ENCODE peak calls at places on chromosomes 6 and 20, in seven cellular contexts. F is HCT116, G is HL-60, H is breast epithelium, D is prostate gland, Z is HepG2, L is spleen. O is an unnamed sample.

GRCh38 chr6:153058909-153059308 is 56.4 kb upstream of the MTRF1L start:
- DNase-seq in F (no peak), G (no peak), H (no peak), D (no peak), Z (no peak), L (no peak), O (no peak)

GRCh38 chr6:21111399-21111725 is 482.2 kb upstream of the SOX4 start:
- DNase-seq in F (peak), G (no peak), H (no peak), D (no peak), Z (peak), L (no peak), O (no peak)

GRCh38 chr6:84514089-84514971 is 250.1 kb downstream of the TBX18 start:
- DNase-seq in F (no peak), G (no peak), H (no peak), D (no peak), Z (no peak), L (no peak), O (no peak)

GRCh38 chr6:133026705-133027104 is 212.3 kb downstream of the RPS12 start:
- DNase-seq in F (no peak), G (no peak), H (no peak), D (no peak), Z (no peak), L (no peak), O (no peak)

GRCh38 chr6:34115396-34116314 is 30.2 kb downstream of the GRM4 start:
- DNase-seq in F (no peak), G (no peak), H (no peak), D (no peak), Z (no peak), L (no peak), O (no peak)

GRCh38 chr6:83265384-83265783 is 72.2 kb downstream of the RWDD2A start:
- DNase-seq in F (no peak), G (no peak), H (no peak), D (no peak), Z (no peak), L (no peak), O (no peak)

GRCh38 chr20:17878912-17879602 is 89.5 kb downstream of the SNX5 start:
- DNase-seq in F (no peak), G (no peak), H (no peak), D (no peak), Z (no peak), L (peak), O (no peak)

GRCh38 chr6:36856277-36856676 is 17.0 kb upstream of the CPNE5 start:
- DNase-seq in F (no peak), G (no peak), H (no peak), D (no peak), Z (no peak), L (no peak), O (no peak)

GRCh38 chr6:37280162-37280895 is 22.4 kb upstream of the TMEM217 start:
- DNase-seq in F (no peak), G (peak), H (no peak), D (no peak), Z (no peak), L (no peak), O (no peak)

GRCh38 chr20:42483694-42484303 is 705.9 kb downstream of the PTPRT start:
- DNase-seq in F (no peak), G (peak), H (no peak), D (no peak), Z (peak), L (no peak), O (peak)

GRCh38 chr6:42818878-42819277 is 37.0 kb downstream of the BICRAL start:
- DNase-seq in F (no peak), G (no peak), H (no peak), D (no peak), Z (no peak), L (no peak), O (no peak)

GRCh38 chr6:8282380-8282779 is 153.0 kb downstream of the SLC35B3 start:
- DNase-seq in F (no peak), G (no peak), H (no peak), D (no peak), Z (no peak), L (no peak), O (no peak)

GRCh38 chr6:157304840-157305675 is 18.3 kb downstream of the TMEM242 start:
- DNase-seq in F (no peak), G (peak), H (no peak), D (no peak), Z (no peak), L (no peak), O (peak)

GRCh38 chr6:98831057-98832031 is 3.0 kb upstream of the POU3F2 start:
- DNase-seq in F (no peak), G (no peak), H (no peak), D (no peak), Z (no peak), L (peak), O (no peak)

GRCh38 chr6:21342496-21342895 is 251.1 kb upstream of the SOX4 start:
- DNase-seq in F (no peak), G (no peak), H (no peak), D (no peak), Z (no peak), L (no peak), O (no peak)

GRCh38 chr20:58997141-58997770 is 9.8 kb downstream of the CTSZ start:
- DNase-seq in F (no peak), G (no peak), H (no peak), D (no peak), Z (no peak), L (no peak), O (no peak)
- TF ChIP-seq POLR2AphosphoS5 in F (no peak), G (no peak), H (no peak), D (no peak), Z (no peak), L (peak), O (no peak)

GRCh38 chr6:17167327-17167979 is 65.6 kb downstream of the STMND1 start:
- DNase-seq in F (peak), G (peak), H (no peak), D (no peak), Z (peak), L (no peak), O (peak)

GRCh38 chr6:17169701-17170100 is 67.9 kb downstream of the STMND1 start:
- DNase-seq in F (no peak), G (no peak), H (no peak), D (no peak), Z (no peak), L (no peak), O (no peak)

GRCh38 chr6:17165383-17165782 is 63.5 kb downstream of the STMND1 start:
- DNase-seq in F (no peak), G (no peak), H (no peak), D (no peak), Z (no peak), L (no peak), O (no peak)

GRCh38 chr6:17173071-17173470 is 71.2 kb downstream of the STMND1 start:
- DNase-seq in F (no peak), G (no peak), H (no peak), D (no peak), Z (no peak), L (no peak), O (no peak)

GRCh38 chr6:17169291-17169690 is 67.4 kb downstream of the STMND1 start:
- DNase-seq in F (no peak), G (no peak), H (no peak), D (no peak), Z (no peak), L (no peak), O (no peak)
- TF ChIP-seq POLR2AphosphoS5 in F (no peak), G (no peak), H (no peak), D (no peak), Z (no peak), L (no peak), O (no peak)

GRCh38 chr6:112233864-112234263 is 20.5 kb downstream of the LAMA4 start:
- DNase-seq in F (no peak), G (no peak), H (no peak), D (no peak), Z (no peak), L (no peak), O (no peak)
- TF ChIP-seq POLR2AphosphoS5 in F (no peak), G (no peak), H (no peak), D (no peak), Z (no peak), L (no peak), O (no peak)

GRCh38 chr6:31462964-31463940 is 34.7 kb upstream of the MICB start:
- DNase-seq in F (peak), G (peak), H (peak), D (peak), Z (peak), L (peak), O (peak)
- TF ChIP-seq POLR2AphosphoS5 in F (peak), G (no peak), H (peak), D (peak), Z (peak), L (peak), O (peak)

GRCh38 chr20:43669332-43669731 is 2.4 kb downstream of the MYBL2 start:
- DNase-seq in F (no peak), G (peak), H (no peak), D (no peak), Z (no peak), L (peak), O (no peak)

GRCh38 chr20:43665466-43666176 is 1.3 kb upstream of the MYBL2 start:
- DNase-seq in F (no peak), G (no peak), H (no peak), D (no peak), Z (no peak), L (peak), O (no peak)

GRCh38 chr20:43667341-43668132 is 623 bp downstream of the MYBL2 start:
- DNase-seq in F (no peak), G (peak), H (no peak), D (no peak), Z (no peak), L (peak), O (no peak)

GRCh38 chr20:43662943-43663655 is 3.8 kb upstream of the MYBL2 start:
- DNase-seq in F (no peak), G (no peak), H (no peak), D (no peak), Z (no peak), L (peak), O (peak)

GRCh38 chr20:43666376-43667328 is at the start of gene MYBL2:
- DNase-seq in F (peak), G (peak), H (no peak), D (no peak), Z (peak), L (peak), O (peak)
- TF ChIP-seq POLR2AphosphoS5 in F (peak), G (peak), H (no peak), D (no peak), Z (peak), L (peak), O (no peak)

O was measured in transverse colon.